ENCODE peak calls at places on chromosome 9, in eight cellular contexts. One of them, this sample, is unnamed. For H3K9me2, the result is how much of the 10 kb centered on the place peaks cover.

GRCh38 chr9:134433101-134433500 is 106.8 kb downstream of the RXRA start:
- DNase-seq in OCI-LY7: no peak
- DNase-seq in GM23248: peak
- DNase-seq in HCT116: no peak
- DNase-seq in GM23338: no peak
- DNase-seq in SK-N-SH: no peak
- DNase-seq in MM.1S: no peak
- DNase-seq in hepatocyte: no peak
- DNase-seq in this sample: no peak

GRCh38 chr9:108094676-108094993 is 605.1 kb upstream of the KLF4 start:
- DNase-seq in hepatocyte: no peak
- DNase-seq in GM23338: no peak
- DNase-seq in OCI-LY7: no peak
- DNase-seq in MM.1S: no peak
- DNase-seq in SK-N-SH: no peak
- DNase-seq in GM23248: peak
- DNase-seq in HCT116: no peak
- DNase-seq in this sample: no peak

GRCh38 chr9:133931059-133931458 is 61.1 kb downstream of the VAV2 start:
- DNase-seq in HCT116: no peak
- DNase-seq in GM23248: no peak
- DNase-seq in SK-N-SH: no peak
- DNase-seq in hepatocyte: no peak
- DNase-seq in GM23338: no peak
- DNase-seq in OCI-LY7: no peak
- DNase-seq in MM.1S: no peak
- DNase-seq in this sample: no peak

GRCh38 chr9:131960311-131960710 is 119.4 kb downstream of the MED27 start:
- DNase-seq in HCT116: no peak
- DNase-seq in OCI-LY7: no peak
- DNase-seq in GM23338: no peak
- DNase-seq in MM.1S: no peak
- DNase-seq in SK-N-SH: no peak
- DNase-seq in GM23248: peak
- DNase-seq in hepatocyte: no peak
- DNase-seq in this sample: no peak

GRCh38 chr9:20684865-20685696 is 1.0 kb downstream of the FOCAD start:
- DNase-seq in SK-N-SH: no peak
- DNase-seq in GM23248: peak
- DNase-seq in GM23338: no peak
- DNase-seq in hepatocyte: peak
- DNase-seq in HCT116: no peak
- DNase-seq in MM.1S: no peak
- DNase-seq in OCI-LY7: no peak
- DNase-seq in this sample: peak

GRCh38 chr9:9819886-9820285 is 792.9 kb downstream of the PTPRD start:
- DNase-seq in SK-N-SH: no peak
- DNase-seq in hepatocyte: no peak
- DNase-seq in GM23248: no peak
- DNase-seq in HCT116: no peak
- DNase-seq in GM23338: no peak
- DNase-seq in MM.1S: no peak
- DNase-seq in OCI-LY7: no peak
- DNase-seq in this sample: no peak

GRCh38 chr9:38681747-38682227 is 38.1 kb downstream of the FAM240B start:
- DNase-seq in MM.1S: no peak
- DNase-seq in HCT116: no peak
- DNase-seq in GM23248: peak
- DNase-seq in SK-N-SH: no peak
- DNase-seq in GM23338: no peak
- DNase-seq in hepatocyte: no peak
- DNase-seq in OCI-LY7: no peak
- DNase-seq in this sample: no peak

GRCh38 chr9:20529837-20530236 is 92.5 kb downstream of the MLLT3 start:
- DNase-seq in hepatocyte: no peak
- DNase-seq in HCT116: no peak
- DNase-seq in MM.1S: no peak
- DNase-seq in GM23338: no peak
- DNase-seq in GM23248: no peak
- DNase-seq in OCI-LY7: no peak
- DNase-seq in SK-N-SH: no peak
- DNase-seq in this sample: no peak

GRCh38 chr9:8858250-8859161 is 1058.9 kb upstream of the DMAC1 start:
- DNase-seq in OCI-LY7: no peak
- DNase-seq in hepatocyte: peak
- DNase-seq in MM.1S: no peak
- DNase-seq in GM23248: no peak
- DNase-seq in HCT116: no peak
- DNase-seq in GM23338: peak
- DNase-seq in SK-N-SH: peak
- DNase-seq in this sample: no peak

GRCh38 chr9:69931340-69931739 is 110.7 kb downstream of the CFAP95 start:
- DNase-seq in HCT116: no peak
- DNase-seq in GM23338: peak
- DNase-seq in hepatocyte: peak
- DNase-seq in OCI-LY7: no peak
- DNase-seq in GM23248: peak
- DNase-seq in SK-N-SH: no peak
- DNase-seq in MM.1S: no peak
- DNase-seq in this sample: peak

GRCh38 chr9:17075758-17076485 is 58.9 kb upstream of the CNTLN start:
- DNase-seq in GM23338: no peak
- DNase-seq in OCI-LY7: no peak
- DNase-seq in HCT116: no peak
- DNase-seq in MM.1S: no peak
- DNase-seq in SK-N-SH: peak
- DNase-seq in hepatocyte: no peak
- DNase-seq in GM23248: no peak
- DNase-seq in this sample: no peak

GRCh38 chr9:83669067-83669466 is 38.7 kb downstream of the UBQLN1 start:
- DNase-seq in MM.1S: no peak
- DNase-seq in HCT116: no peak
- DNase-seq in hepatocyte: no peak
- DNase-seq in SK-N-SH: no peak
- DNase-seq in GM23338: no peak
- DNase-seq in OCI-LY7: no peak
- DNase-seq in GM23248: peak
- DNase-seq in this sample: no peak

GRCh38 chr9:109780453-109781033 is 545 bp downstream of the PALM2AKAP2 start:
- DNase-seq in HCT116: no peak
- DNase-seq in MM.1S: no peak
- DNase-seq in GM23338: peak
- DNase-seq in SK-N-SH: no peak
- DNase-seq in GM23248: peak
- DNase-seq in hepatocyte: no peak
- DNase-seq in OCI-LY7: no peak
- DNase-seq in this sample: no peak

GRCh38 chr9:74036549-74037231 is 460.4 kb upstream of the RORB start:
- DNase-seq in HCT116: no peak
- DNase-seq in SK-N-SH: no peak
- DNase-seq in GM23248: no peak
- DNase-seq in hepatocyte: no peak
- DNase-seq in OCI-LY7: no peak
- DNase-seq in GM23338: no peak
- DNase-seq in MM.1S: no peak
- DNase-seq in this sample: no peak

GRCh38 chr9:91163773-91164471 is 197.8 kb downstream of the AUH start:
- DNase-seq in GM23338: no peak
- DNase-seq in HCT116: no peak
- DNase-seq in MM.1S: peak
- DNase-seq in GM23248: no peak
- DNase-seq in hepatocyte: no peak
- DNase-seq in SK-N-SH: no peak
- DNase-seq in OCI-LY7: peak
- DNase-seq in this sample: no peak

GRCh38 chr9:130575514-130575913 is 3.9 kb upstream of the FUBP3 start:
- DNase-seq in MM.1S: no peak
- DNase-seq in hepatocyte: no peak
- DNase-seq in HCT116: no peak
- DNase-seq in GM23338: no peak
- DNase-seq in GM23248: no peak
- DNase-seq in OCI-LY7: no peak
- DNase-seq in SK-N-SH: no peak
- DNase-seq in this sample: no peak

GRCh38 chr9:114694719-114695269 is 12.8 kb upstream of the TEX48 start:
- DNase-seq in MM.1S: peak
- DNase-seq in hepatocyte: no peak
- DNase-seq in HCT116: no peak
- DNase-seq in OCI-LY7: no peak
- DNase-seq in SK-N-SH: no peak
- DNase-seq in GM23248: peak
- DNase-seq in GM23338: no peak
- DNase-seq in this sample: no peak

GRCh38 chr9:132539071-132539470 is 43.3 kb upstream of the BARHL1 start:
- DNase-seq in SK-N-SH: no peak
- DNase-seq in hepatocyte: no peak
- DNase-seq in HCT116: no peak
- DNase-seq in OCI-LY7: no peak
- DNase-seq in GM23338: no peak
- DNase-seq in GM23248: no peak
- DNase-seq in MM.1S: no peak
- DNase-seq in this sample: no peak

GRCh38 chr9:35415769-35416427 is 74.0 kb upstream of the RUSC2 start:
- DNase-seq in OCI-LY7: no peak
- DNase-seq in hepatocyte: no peak
- DNase-seq in MM.1S: no peak
- DNase-seq in SK-N-SH: no peak
- DNase-seq in GM23338: peak
- DNase-seq in GM23248: no peak
- DNase-seq in HCT116: no peak
- DNase-seq in this sample: no peak
- H3K9me2 ChIP-seq in OCI-LY7: under half
- H3K9me2 ChIP-seq in hepatocyte: under half
- H3K9me2 ChIP-seq in MM.1S: under half
- H3K9me2 ChIP-seq in SK-N-SH: under half
- H3K9me2 ChIP-seq in GM23338: under half
- H3K9me2 ChIP-seq in GM23248: under half
- H3K9me2 ChIP-seq in HCT116: under half
- H3K9me2 ChIP-seq in this sample: under half

DNA sequence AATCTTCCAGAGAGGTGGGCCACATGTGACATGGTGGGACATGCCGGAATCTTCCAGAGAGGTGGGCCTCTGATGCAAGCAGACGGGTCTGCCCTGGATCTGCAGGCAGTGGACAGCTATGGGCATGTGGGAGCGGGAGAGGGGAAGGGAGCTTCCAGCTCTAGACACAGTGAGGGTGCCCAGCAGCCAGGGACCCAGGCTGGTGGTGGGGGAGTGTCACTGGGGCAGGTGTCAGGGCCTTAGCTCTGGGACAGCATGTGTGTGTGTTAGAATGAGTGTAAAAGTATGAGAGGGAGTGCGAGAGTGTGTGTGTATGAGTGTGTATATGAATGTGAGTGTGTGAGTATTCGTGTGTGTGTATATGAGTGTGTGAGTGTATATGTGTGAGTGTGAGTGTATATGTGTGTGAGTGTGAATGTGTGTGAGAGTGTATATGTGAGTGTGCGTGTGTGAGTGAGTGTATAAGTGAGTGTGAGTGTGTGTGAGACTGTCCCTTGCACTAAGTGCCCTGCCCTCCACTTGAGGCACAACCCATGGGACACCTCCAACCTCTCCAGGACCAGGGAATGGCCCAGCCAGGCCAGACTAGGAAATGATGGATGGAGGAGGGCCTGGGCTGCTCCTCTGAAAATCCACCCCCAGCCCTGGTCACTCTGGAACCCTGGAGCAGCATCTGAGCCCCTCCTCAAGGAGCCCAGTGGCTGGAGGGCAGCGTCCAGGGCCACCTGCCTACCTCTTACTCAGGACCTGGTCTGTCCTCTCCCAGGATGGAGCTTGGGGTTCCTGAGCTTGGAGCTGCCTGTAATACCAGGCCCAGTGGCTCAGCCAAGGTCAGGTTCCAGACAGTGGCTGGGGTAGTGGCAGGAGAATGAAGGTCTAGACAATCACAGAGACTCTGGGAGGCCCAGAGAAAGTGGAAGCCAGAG is 122.2 kb downstream of the C9orf50 start:
- DNase-seq in GM23338: no peak
- DNase-seq in HCT116: no peak
- DNase-seq in MM.1S: no peak
- DNase-seq in GM23248: no peak
- DNase-seq in hepatocyte: no peak
- DNase-seq in OCI-LY7: no peak
- DNase-seq in SK-N-SH: no peak
- DNase-seq in this sample: no peak
- H3K4me2 ChIP-seq in GM23338: no peak
- H3K4me2 ChIP-seq in HCT116: peak
- H3K4me2 ChIP-seq in MM.1S: no peak
- H3K4me2 ChIP-seq in GM23248: peak
- H3K4me2 ChIP-seq in hepatocyte: peak
- H3K4me2 ChIP-seq in OCI-LY7: no peak
- H3K4me2 ChIP-seq in SK-N-SH: peak
- H3K4me2 ChIP-seq in this sample: peak

DNA sequence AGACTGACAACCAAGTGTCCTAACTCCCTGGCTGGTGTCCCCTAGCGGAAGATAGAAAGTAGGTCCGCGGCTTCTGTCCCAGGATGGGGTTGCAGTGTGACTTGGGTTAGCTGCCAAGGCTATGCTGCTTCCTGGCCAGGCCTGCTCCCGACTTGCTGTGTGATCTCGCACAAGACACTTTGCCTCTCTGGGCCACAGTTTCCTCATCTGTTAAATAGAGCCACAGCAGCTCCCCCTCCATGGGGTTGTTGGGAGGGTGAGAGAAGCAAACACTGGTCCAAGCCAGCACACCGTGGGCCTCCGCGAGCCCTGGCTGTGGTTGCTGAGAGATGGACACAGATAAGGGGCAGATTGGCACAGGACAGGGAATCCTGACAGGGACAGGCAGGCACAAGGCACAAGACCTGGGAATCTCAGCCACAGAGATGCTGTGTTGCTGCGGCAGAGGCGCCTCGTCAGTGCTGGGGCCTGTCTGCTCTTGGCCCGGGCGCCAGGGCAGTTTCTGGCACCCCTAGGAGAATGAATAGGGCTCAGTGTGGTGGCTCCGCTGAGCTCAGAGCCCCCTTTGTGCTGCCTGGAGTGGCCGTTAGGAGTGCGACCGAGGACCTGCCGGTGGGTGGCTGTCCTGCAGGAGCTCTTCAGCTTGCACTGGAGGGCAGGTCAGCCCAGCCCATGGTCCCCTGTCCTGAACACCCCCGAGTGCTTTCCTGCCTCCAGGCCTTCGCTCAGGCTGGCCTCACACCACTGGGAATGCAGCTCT is 1.8 kb upstream of the SH2D3C start:
- DNase-seq in MM.1S: no peak
- DNase-seq in OCI-LY7: peak
- DNase-seq in SK-N-SH: peak
- DNase-seq in GM23338: no peak
- DNase-seq in hepatocyte: no peak
- DNase-seq in HCT116: no peak
- DNase-seq in GM23248: no peak
- DNase-seq in this sample: no peak
- H3K27ac ChIP-seq in MM.1S: peak
- H3K27ac ChIP-seq in OCI-LY7: peak
- H3K27ac ChIP-seq in SK-N-SH: no peak
- H3K27ac ChIP-seq in GM23338: no peak
- H3K27ac ChIP-seq in hepatocyte: no peak
- H3K27ac ChIP-seq in HCT116: no peak
- H3K27ac ChIP-seq in GM23248: no peak
- H3K27ac ChIP-seq in this sample: no peak

DNA sequence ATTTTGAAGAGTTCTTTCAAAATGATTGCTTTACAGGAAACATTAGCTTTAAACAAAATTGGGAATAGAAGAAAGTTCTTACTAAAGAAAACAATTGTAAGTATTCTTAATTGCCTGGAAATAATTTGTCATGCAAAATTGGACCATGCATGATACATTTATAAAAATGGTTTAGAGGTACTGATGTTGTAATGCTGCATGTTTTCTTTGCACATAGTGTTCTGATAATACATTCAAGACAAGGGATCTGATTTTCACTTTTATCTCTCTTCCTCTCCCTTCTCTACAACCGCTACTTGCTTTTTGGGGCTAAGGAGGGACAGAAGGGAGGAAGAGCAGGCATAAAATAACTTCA is 211.6 kb upstream of the MPDZ start:
- DNase-seq in GM23338: no peak
- DNase-seq in SK-N-SH: no peak
- DNase-seq in OCI-LY7: no peak
- DNase-seq in MM.1S: no peak
- DNase-seq in HCT116: no peak
- DNase-seq in GM23248: no peak
- DNase-seq in hepatocyte: no peak
- DNase-seq in this sample: no peak
- H3K9me2 ChIP-seq in GM23338: under half
- H3K9me2 ChIP-seq in SK-N-SH: under half
- H3K9me2 ChIP-seq in OCI-LY7: under half
- H3K9me2 ChIP-seq in MM.1S: under half
- H3K9me2 ChIP-seq in HCT116: under half
- H3K9me2 ChIP-seq in GM23248: under half
- H3K9me2 ChIP-seq in hepatocyte: under half
- H3K9me2 ChIP-seq in this sample: under half

This sample was measured in PC-9.